ENCODE peak calls at places on chromosomes 13 and 19, in six cellular contexts. Q, V, Y, Z, N and T are unnamed samples.
A peak's percentile ranks its signal among the peaks of the same experiment; 100 is the strongest.

GRCh38 chr19:52648336-52648990 is 10.3 kb upstream of the ZNF83 start:
- DNase-seq in Q (peak; percentile 85), Z (no peak), Y (no peak), V (no peak), N (peak; percentile 21), T (peak; percentile 70)

GRCh38 chr13:102040812-102041211 is 361.0 kb downstream of the FGF14 start:
- DNase-seq in Q (no peak), Y (no peak), N (no peak), Z (no peak), V (no peak), T (no peak)

GRCh38 chr19:51002542-51003311 is 1.3 kb upstream of the KLK8 start:
- DNase-seq in Q (no peak), Y (no peak), Z (no peak), V (peak; percentile 57), N (no peak), T (no peak)

GRCh38 chr13:73303858-73304257 is 245.1 kb downstream of the KLF5 start:
- DNase-seq in Y (no peak), Q (peak; percentile 74), Z (no peak), N (no peak), V (no peak), T (peak; percentile 14)

GRCh38 chr13:49998714-49999624 is 2.1 kb downstream of the TRIM13 start:
- DNase-seq in N (no peak), Z (no peak), V (no peak), Y (no peak), Q (no peak), T (no peak)

GRCh38 chr13:41296879-41297646 is 14.0 kb upstream of the NAA16 start:
- DNase-seq in V (no peak), Y (no peak), N (no peak), Z (no peak), Q (no peak), T (no peak)

GRCh38 chr19:6678690-6679109 is 8.7 kb upstream of the TNFSF14 start:
- DNase-seq in Z (no peak), Q (peak; percentile 43), V (peak; percentile 10), N (no peak), Y (no peak), T (peak; percentile 8)

GRCh38 chr13:21012841-21013681 is 48.3 kb downstream of the LATS2 start:
- DNase-seq in Z (no peak), Q (peak; percentile 49), N (no peak), V (no peak), Y (no peak), T (peak; percentile 44)

GRCh38 chr19:39083599-39083982 is 577 bp upstream of the ACP7 start:
- DNase-seq in V (no peak), Y (no peak), Q (no peak), Z (no peak), N (no peak), T (no peak)

GRCh38 chr19:34976611-34977010 is 12.6 kb upstream of the ZNF792 start:
- DNase-seq in Q (no peak), Y (no peak), N (no peak), V (no peak), Z (no peak), T (no peak)

GRCh38 chr19:16197188-16197621 is 506 bp upstream of the AP1M1 start:
- DNase-seq in Q (peak; percentile 90), Z (no peak), Y (no peak), V (no peak), N (peak; percentile 79), T (peak; percentile 63)

GRCh38 chr19:30408734-30409301 is 36.6 kb downstream of the ZNF536 start:
- DNase-seq in Y (no peak), N (no peak), V (no peak), Q (no peak), Z (no peak), T (no peak)

GRCh38 chr19:30403583-30403982 is 31.4 kb downstream of the ZNF536 start:
- DNase-seq in Q (no peak), Z (no peak), V (no peak), N (no peak), Y (no peak), T (no peak)

GRCh38 chr19:30407310-30407709 is 35.1 kb downstream of the ZNF536 start:
- DNase-seq in Q (no peak), Z (no peak), V (no peak), Y (no peak), N (no peak), T (no peak)

GRCh38 chr19:30402790-30403189 is 30.6 kb downstream of the ZNF536 start:
- DNase-seq in Z (no peak), Y (no peak), Q (no peak), V (no peak), N (no peak), T (no peak)

GRCh38 chr19:30406220-30406944 is 34.2 kb downstream of the ZNF536 start:
- DNase-seq in Y (no peak), Q (no peak), Z (no peak), N (no peak), V (no peak), T (no peak)
- TF ChIP-seq CTCF in Y (no peak), Q (no peak), Z (peak; percentile 3), N (peak; percentile 7), V (no peak), T (no peak)

DNA sequence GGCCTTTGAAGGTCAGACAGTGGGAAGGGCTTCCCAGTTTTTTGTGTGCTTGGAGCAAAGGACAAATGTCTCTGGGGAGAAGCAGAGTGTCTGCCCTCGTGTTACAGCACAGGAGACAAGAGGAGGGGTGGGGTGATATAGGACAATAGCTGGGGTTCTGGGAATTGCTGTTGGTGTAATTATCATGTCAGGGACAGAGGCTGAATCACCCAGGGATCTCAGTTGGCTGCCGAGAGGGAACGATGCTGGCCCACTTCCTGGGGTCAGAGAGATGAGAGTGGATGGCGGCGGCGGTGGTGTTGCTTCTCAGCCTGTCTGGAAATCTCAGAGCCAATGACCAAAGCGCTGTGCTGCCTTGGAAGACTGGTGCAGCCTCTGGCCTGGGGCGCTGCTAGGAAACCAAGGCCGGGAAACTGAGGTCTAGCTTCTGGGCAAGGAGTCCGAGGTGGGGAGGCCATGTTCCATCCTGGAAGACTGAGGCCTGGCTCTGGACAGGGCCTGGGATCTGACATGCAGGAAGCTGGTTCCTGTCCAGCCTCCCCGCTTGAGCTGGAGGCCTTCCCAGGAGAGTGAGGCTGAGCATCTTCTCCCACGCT is 1.3 kb downstream of the INAFM1 start:
- DNase-seq in V (peak; percentile 81), N (no peak), Y (no peak), Q (peak; percentile 73), Z (peak; percentile 76), T (peak; percentile 53)
- H3K4me3 ChIP-seq in V (no peak overlapping the region), N (peak overlapping the region; percentile 54), Y (no peak overlapping the region), Q (peak overlapping the region; percentile 29), Z (peak overlapping the region; percentile 61), T (no peak overlapping the region)

GRCh38 chr19:37867831-37868230 is 38.6 kb downstream of the WDR87 start:
- DNase-seq in V (no peak), Y (no peak), Z (no peak), N (no peak), Q (peak; percentile 74), T (peak; percentile 77)
- TF ChIP-seq CTCF in V (no peak), Y (no peak), Z (no peak), N (no peak), Q (no peak), T (no peak)

DNA sequence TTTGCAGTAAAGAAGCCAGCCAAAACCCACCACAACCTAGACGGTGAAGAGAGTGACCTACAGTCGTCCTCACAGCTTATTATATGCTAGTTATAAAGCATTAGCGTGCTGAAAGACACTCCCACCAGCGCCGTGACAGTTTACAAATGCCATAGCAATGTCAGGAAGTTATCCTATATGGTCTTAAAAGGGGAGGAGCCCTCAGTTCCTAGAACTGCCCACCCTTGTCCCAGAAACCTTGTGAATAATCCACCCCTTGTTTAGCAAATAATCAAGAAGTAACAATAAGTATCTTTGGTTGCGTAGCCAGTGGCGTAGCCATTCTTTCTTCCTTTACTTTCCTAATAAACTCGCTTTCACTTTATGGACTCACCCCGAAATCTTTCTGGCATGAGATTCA is 227.9 kb upstream of the ARGLU1 start:
- DNase-seq in Q (no peak), V (no peak), N (no peak), Y (no peak), Z (no peak), T (no peak)
- H3K4me3 ChIP-seq in Q (peak overlapping the region; percentile 55), V (peak overlapping the region; percentile 4), N (no peak overlapping the region), Y (no peak overlapping the region), Z (no peak overlapping the region), T (no peak overlapping the region)

GRCh38 chr19:1850809-1851544 is 2.7 kb upstream of the REXO1 start:
- DNase-seq in Q (no peak), V (peak; percentile 78), Z (no peak), N (no peak), Y (no peak), T (no peak)
- TF ChIP-seq CTCF in Q (no peak), V (no peak), Z (no peak), N (peak; percentile 2), Y (no peak), T (peak; percentile 19)

DNA sequence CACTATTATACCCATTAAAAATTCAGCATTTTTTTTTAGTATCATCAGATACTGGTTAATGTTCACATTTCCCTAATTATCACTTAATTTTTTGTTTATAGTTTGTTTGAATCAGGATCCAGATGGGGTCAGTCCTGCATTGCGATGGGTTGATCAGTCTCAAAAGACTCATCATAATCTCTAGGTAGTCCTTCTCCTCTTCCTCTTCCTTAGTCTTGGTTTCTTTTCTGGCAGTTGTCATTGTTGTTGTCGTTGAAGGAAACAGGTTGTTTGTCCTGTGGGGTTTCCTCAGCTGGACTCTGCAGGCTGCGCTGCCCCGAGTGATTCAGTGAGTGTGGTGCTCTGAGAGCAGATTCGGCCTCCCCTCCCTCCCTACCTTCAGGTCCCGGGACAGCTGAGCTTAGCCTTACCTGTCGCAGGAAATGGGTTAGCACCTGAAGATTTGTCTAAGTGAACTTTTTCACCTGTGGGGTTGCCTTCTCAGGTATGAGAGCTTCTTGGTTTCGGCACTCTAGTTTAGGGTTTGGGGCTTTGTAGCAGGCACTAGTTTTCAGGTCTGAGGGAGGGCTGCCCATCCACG is 34.1 kb downstream of the NFIX start:
- DNase-seq in Z (no peak), V (no peak), Q (no peak), Y (no peak), N (no peak), T (no peak)
- H3K4me3 ChIP-seq in Z (no peak overlapping the region), V (no peak overlapping the region), Q (no peak overlapping the region), Y (no peak overlapping the region), N (no peak overlapping the region), T (no peak overlapping the region)

GRCh38 chr13:43961909-43962308 is 82.2 kb downstream of the LACC1 start:
- DNase-seq in Y (no peak), Q (no peak), V (no peak), Z (no peak), N (no peak), T (no peak)

GRCh38 chr13:43964698-43965097 is 85.0 kb downstream of the LACC1 start:
- DNase-seq in N (no peak), V (no peak), Z (no peak), Q (no peak), Y (no peak), T (no peak)

GRCh38 chr13:43959291-43959690 is 79.6 kb downstream of the LACC1 start:
- DNase-seq in Y (no peak), N (no peak), V (no peak), Q (no peak), Z (no peak), T (no peak)

GRCh38 chr13:43965446-43965845 is 85.7 kb downstream of the LACC1 start:
- DNase-seq in V (no peak), N (no peak), Z (no peak), Y (no peak), Q (no peak), T (no peak)

DNA sequence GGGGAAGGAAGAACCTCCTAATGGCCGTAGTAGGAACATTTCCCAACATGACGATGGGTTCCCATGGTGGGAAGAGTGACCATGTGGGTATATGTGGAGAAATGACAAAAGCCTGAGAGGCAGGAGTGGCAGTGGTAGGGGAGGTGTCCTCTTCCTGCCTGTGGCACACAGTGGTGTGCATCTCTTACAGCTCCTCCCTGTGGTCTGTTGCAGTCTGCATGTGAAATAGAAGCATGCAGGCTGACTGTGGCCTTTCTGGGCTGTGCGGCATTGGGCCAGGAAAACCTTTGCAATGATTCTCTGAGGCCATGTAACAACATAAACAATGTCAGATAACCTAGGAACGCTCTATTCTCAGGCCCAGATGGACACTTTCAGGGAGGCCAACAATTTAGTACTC is 84.0 kb downstream of the LACC1 start:
- DNase-seq in Z (no peak), Q (no peak), Y (no peak), N (no peak), V (no peak), T (peak; percentile 15)
- TF ChIP-seq CTCF in Z (no peak), Q (no peak), Y (no peak), N (no peak), V (no peak), T (peak; percentile 25)